ENCODE peak calls at places on chromosomes 13 and 19, in eight cellular contexts. J is tibial nerve; E is astrocyte; D is CD8-positive, alpha-beta T cell; Z is neural progenitor cell; R is OCI-LY7; P is CD8-positive, alpha-beta memory T cell; M is naive thymus-derived CD4-positive, alpha-beta T cell. W is an unnamed sample.

GRCh38 chr19:42555317-42555716 is 27.0 kb upstream of the CEACAM1 start:
- DNase-seq in P (no peak), J (no peak), M (no peak), E (no peak), D (no peak), R (no peak), Z (peak; percentile 43), W (no peak)

GRCh38 chr13:110984392-110984791 is 69.5 kb upstream of the ANKRD10 start:
- DNase-seq in E (no peak), P (no peak), Z (no peak), M (no peak), R (no peak), D (no peak), J (no peak), W (no peak)

GRCh38 chr19:13984875-13985741 is 21.0 kb downstream of the RFX1 start:
- DNase-seq in E (no peak), Z (no peak), D (no peak), M (no peak), R (peak; percentile 48), P (no peak), J (no peak), W (peak; percentile 22)

GRCh38 chr13:85255978-85256377 is 543.2 kb downstream of the SLITRK6 start:
- DNase-seq in J (no peak), Z (no peak), R (no peak), M (no peak), E (no peak), P (no peak), D (no peak), W (no peak)

GRCh38 chr13:28401303-28402056 is 93.4 kb downstream of the FLT1 start:
- DNase-seq in R (no peak), E (peak; percentile 39), P (no peak), D (no peak), M (no peak), Z (no peak), J (no peak), W (no peak)

GRCh38 chr19:10151521-10151920 is 31.8 kb upstream of the EIF3G start:
- DNase-seq in R (no peak), P (no peak), Z (no peak), E (no peak), M (no peak), D (no peak), J (no peak), W (no peak)

GRCh38 chr19:16378291-16378889 is 53.8 kb downstream of the KLF2 start:
- DNase-seq in E (no peak), J (no peak), M (no peak), P (no peak), Z (no peak), D (no peak), R (no peak), W (no peak)

GRCh38 chr19:11446652-11447301 is 11.3 kb downstream of the PRKCSH start:
- DNase-seq in M (peak; percentile 29), E (no peak), Z (peak; percentile 84), R (peak; percentile 59), D (peak; percentile 65), P (no peak), J (no peak), W (no peak)

GRCh38 chr19:13089139-13089856 is 13.4 kb downstream of the LYL1 start:
- DNase-seq in M (no peak), J (no peak), R (peak; percentile 62), Z (peak; percentile 61), E (no peak), P (no peak), D (no peak), W (no peak)

DNA sequence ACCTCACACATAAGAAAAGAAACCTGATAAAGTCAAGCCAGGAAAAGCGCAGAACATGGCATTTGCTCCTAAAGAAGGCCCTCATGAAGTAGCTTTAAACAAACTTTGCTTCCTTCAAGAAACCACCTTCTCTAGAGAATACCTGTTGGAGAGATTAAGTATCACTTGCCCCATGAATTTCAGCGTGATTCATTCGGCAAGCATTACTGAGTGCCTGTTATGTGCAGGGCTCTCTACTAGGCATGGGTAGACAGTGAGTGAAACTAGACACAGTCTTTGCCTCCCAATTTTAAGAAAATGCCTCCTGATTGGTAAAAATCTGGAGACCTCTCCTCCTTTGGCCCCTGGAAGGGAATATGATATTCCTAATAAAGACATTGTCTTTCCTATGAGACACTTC is 475.8 kb upstream of the NBEA start:
- DNase-seq in R (no peak), P (no peak), Z (no peak), M (no peak), D (no peak), E (no peak), J (no peak), W (no peak)
- H3K4me1 ChIP-seq in R (no peaks in the 10 kb centered on the region), P (no peaks in the 10 kb centered on the region), Z (no peaks in the 10 kb centered on the region), M (no peaks in the 10 kb centered on the region), D (no peaks in the 10 kb centered on the region), E (peaks cover 9% of the 10 kb centered on the region), J (no peaks in the 10 kb centered on the region), W (no peaks in the 10 kb centered on the region)

GRCh38 chr13:109768616-109769015 is 17.8 kb downstream of the IRS2 start:
- DNase-seq in P (no peak), R (no peak), Z (no peak), M (no peak), D (no peak), J (no peak), E (no peak), W (no peak)

GRCh38 chr13:109769921-109770320 is 16.5 kb downstream of the IRS2 start:
- DNase-seq in Z (no peak), M (no peak), P (no peak), D (no peak), J (no peak), E (no peak), R (no peak), W (no peak)

GRCh38 chr13:109770436-109770835 is 15.9 kb downstream of the IRS2 start:
- DNase-seq in P (no peak), D (no peak), E (no peak), J (no peak), Z (no peak), M (no peak), R (no peak), W (no peak)

GRCh38 chr13:109768176-109768575 is 18.2 kb downstream of the IRS2 start:
- DNase-seq in J (no peak), D (no peak), E (no peak), P (no peak), M (no peak), R (no peak), Z (no peak), W (no peak)

DNA sequence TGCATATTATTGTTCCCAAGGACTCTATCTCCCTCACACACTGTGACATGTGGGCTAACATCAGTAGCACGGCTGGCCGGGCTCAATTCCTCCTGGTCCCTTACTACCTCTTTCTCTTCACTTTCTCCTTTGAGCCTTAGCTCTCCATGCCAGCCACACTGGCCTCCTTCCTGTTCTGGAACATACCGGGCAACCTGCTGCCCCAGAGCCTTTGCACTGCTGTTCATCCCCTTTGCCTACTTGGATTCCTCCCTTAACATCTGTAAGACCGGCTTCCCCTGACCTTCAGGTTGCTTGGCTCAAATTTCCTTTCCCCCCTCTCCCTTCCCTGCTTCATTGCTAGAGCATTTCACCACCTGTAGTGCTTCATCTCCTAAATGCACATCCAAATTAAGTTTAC is 17.1 kb downstream of the IRS2 start:
- DNase-seq in M (no peak), Z (no peak), R (no peak), J (no peak), D (no peak), E (no peak), P (no peak), W (no peak)
- H3K27ac ChIP-seq in M (no peak overlapping the region), Z (no peak overlapping the region), R (no peak overlapping the region), J (no peak overlapping the region), D (no peak overlapping the region), E (no peak overlapping the region), P (no peak overlapping the region), W (no peak overlapping the region)

DNA sequence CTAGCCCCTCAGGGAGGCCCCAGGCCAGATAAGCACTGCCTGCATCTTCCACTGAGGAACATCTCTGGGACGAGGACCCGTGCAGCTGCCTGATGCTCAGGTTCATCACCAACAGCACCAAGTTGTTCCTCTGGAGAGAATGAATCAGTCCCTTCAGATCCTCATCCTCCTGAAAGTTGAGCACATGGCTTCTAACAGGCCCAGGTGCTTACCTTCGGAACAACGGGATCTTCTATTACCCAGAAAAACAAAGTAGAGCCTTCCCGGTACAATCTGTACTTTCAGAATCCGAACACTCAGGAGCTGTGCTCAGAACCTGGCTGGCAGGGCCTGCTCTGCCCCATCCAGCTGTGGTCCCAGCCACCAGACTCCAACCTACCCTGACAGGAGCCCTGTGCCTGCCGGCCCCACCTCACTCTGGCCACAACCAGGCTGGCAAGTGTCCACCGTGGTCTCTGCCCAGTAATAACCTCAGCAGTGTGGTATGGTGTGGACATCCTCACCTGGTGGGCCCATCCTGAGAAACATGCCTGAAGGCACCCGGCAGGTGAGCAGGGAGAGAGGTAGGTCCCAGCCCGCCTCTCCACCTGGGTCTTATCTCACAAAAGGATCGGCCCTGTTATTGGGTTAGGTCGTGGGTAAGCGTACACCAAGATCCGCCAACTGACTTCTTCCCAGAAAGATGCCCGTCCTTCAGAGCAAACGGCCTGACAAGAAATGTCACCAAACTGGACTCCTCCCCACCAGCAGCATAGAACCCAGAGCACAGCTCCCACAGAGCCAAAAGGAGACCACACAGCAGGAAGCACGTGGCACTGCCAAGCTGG is 34.1 kb downstream of the ELL start:
- DNase-seq in M (no peak), P (no peak), E (no peak), J (no peak), Z (no peak), D (no peak), R (no peak), W (no peak)
- H3K4me1 ChIP-seq in M (no peaks in the 10 kb centered on the region), P (peaks cover 54% of the 10 kb centered on the region), E (peaks cover 12% of the 10 kb centered on the region), J (peaks cover 77% of the 10 kb centered on the region), Z (no peaks in the 10 kb centered on the region), D (peaks cover 30% of the 10 kb centered on the region), R (no peaks in the 10 kb centered on the region), W (peaks cover 39% of the 10 kb centered on the region)

GRCh38 chr13:35159041-35159440 is 217.0 kb downstream of the NBEA start:
- DNase-seq in P (no peak), Z (no peak), D (no peak), R (no peak), E (no peak), M (no peak), J (no peak), W (no peak)
- H3K27ac ChIP-seq in P (no peak overlapping the region), Z (no peak overlapping the region), D (no peak overlapping the region), R (no peak overlapping the region), E (no peak overlapping the region), M (no peak overlapping the region), J (no peak overlapping the region), W (no peak overlapping the region)

GRCh38 chr13:93316848-93317247 is 90.2 kb downstream of the GPC6 start:
- DNase-seq in P (no peak), M (no peak), J (no peak), E (no peak), R (no peak), Z (no peak), D (no peak), W (no peak)

GRCh38 chr13:93320942-93321341 is 94.3 kb downstream of the GPC6 start:
- DNase-seq in R (no peak), P (no peak), J (no peak), Z (no peak), D (no peak), E (peak; percentile 54), M (no peak), W (no peak)

DNA sequence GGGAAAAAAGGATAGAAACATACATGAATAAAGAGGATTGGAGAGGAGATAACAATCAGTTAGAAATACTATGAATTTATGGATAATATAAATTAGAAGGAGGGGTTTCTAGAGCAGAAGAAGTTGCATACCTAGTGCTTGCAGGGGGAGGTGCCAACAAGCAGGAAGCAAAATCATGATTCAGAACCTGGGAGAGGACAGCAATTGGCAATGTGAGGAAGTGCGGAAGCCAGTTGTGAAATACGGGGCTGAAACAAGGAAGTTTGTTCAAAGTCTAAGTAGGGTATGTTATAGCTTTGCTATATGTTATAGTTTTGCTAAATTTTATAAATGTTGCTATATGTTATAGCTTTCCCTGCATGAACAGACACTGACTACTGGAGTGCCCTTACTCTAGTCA is 91.9 kb downstream of the GPC6 start:
- DNase-seq in P (no peak), J (no peak), Z (no peak), M (no peak), D (no peak), E (peak; percentile 17), R (no peak), W (no peak)
- H3K4me1 ChIP-seq in P (no peaks in the 10 kb centered on the region), J (no peaks in the 10 kb centered on the region), Z (peaks cover 17% of the 10 kb centered on the region), M (no peaks in the 10 kb centered on the region), D (no peaks in the 10 kb centered on the region), E (no peaks in the 10 kb centered on the region), R (no peaks in the 10 kb centered on the region), W (no peaks in the 10 kb centered on the region)

W was measured in effector memory CD4-positive, alpha-beta T cell.